ENCODE peak calls at places on chromosomes 12 and 14, in ten cellular contexts. T is SK-N-SH, E is epithelial cell of esophagus, C is lower leg skin, U is ovary, J is breast epithelium, O is tibial artery, A is AG10803, K is body of pancreas, Y is brain microvascular endothelial cell. Z is an unnamed sample.

GRCh38 chr12:70619471-70620152 is 17.6 kb downstream of the PTPRB start:
- DNase-seq in Y (no peak), J (no peak), T (no peak), E (no peak), O (no peak), K (no peak), U (no peak), A (peak), C (no peak), Z (peak)

GRCh38 chr12:91316161-91316759 is 133.6 kb upstream of the DCN start:
- DNase-seq in A (peak), U (no peak), K (no peak), J (no peak), Y (no peak), E (no peak), C (no peak), O (no peak), T (no peak), Z (peak)

GRCh38 chr14:89428556-89429196 is 11.6 kb upstream of the FOXN3 start:
- DNase-seq in Y (no peak), C (no peak), T (no peak), A (peak), E (peak), U (peak), K (no peak), J (peak), O (peak), Z (no peak)

GRCh38 chr12:68001486-68002466 is 12.5 kb downstream of the IFNG-AS1 start:
- DNase-seq in U (no peak), K (no peak), T (no peak), C (no peak), E (peak), A (peak), O (no peak), J (no peak), Y (no peak), Z (peak)

GRCh38 chr14:105187935-105188524 is 6.9 kb upstream of the NUDT14 start:
- DNase-seq in E (no peak), Y (no peak), J (no peak), O (no peak), C (no peak), A (no peak), U (no peak), T (no peak), K (peak), Z (no peak)

GRCh38 chr12:49622501-49623141 is 740 bp upstream of the PRPF40B start:
- DNase-seq in A (peak), U (peak), Y (no peak), K (no peak), E (no peak), J (no peak), O (no peak), C (peak), T (no peak), Z (peak)

GRCh38 chr14:64465208-64465821 is at the start of gene AKAP5:
- DNase-seq in K (peak), T (peak), Y (no peak), J (no peak), O (peak), A (no peak), E (peak), U (peak), C (peak), Z (peak)

GRCh38 chr14:50823051-50823762 is 7.8 kb downstream of the NIN start:
- DNase-seq in K (peak), T (no peak), E (no peak), U (no peak), A (peak), O (no peak), Y (peak), J (no peak), C (no peak), Z (peak)

GRCh38 chr12:70598467-70599194 is 38.6 kb downstream of the PTPRB start:
- DNase-seq in E (no peak), O (no peak), J (no peak), C (no peak), A (no peak), Y (peak), T (peak), U (no peak), K (no peak), Z (no peak)

GRCh38 chr14:87250992-87251391 is 742.0 kb downstream of the GALC start:
- DNase-seq in E (no peak), J (no peak), K (no peak), O (no peak), C (no peak), T (no peak), Y (no peak), U (no peak), A (no peak), Z (no peak)

GRCh38 chr12:3551386-3551785 is 60.4 kb downstream of the PRMT8 start:
- DNase-seq in O (no peak), Y (no peak), T (no peak), E (no peak), C (peak), A (no peak), U (peak), K (no peak), J (no peak), Z (no peak)

GRCh38 chr12:32828120-32828519 is 68.5 kb downstream of the PKP2 start:
- DNase-seq in O (no peak), U (no peak), C (no peak), J (no peak), A (no peak), Y (no peak), T (no peak), K (no peak), E (no peak), Z (no peak)

GRCh38 chr12:117564885-117565284 is 203.5 kb upstream of the NOS1 start:
- DNase-seq in C (no peak), A (no peak), K (no peak), T (no peak), E (no peak), O (no peak), U (no peak), J (no peak), Y (no peak), Z (no peak)

GRCh38 chr14:32224731-32225377 is 21.8 kb upstream of the RNU6-8 start:
- DNase-seq in T (peak), E (peak), U (no peak), A (peak), K (peak), O (peak), J (no peak), Y (peak), C (no peak), Z (peak)

GRCh38 chr12:19398376-19399363 is 40.6 kb upstream of the AEBP2 start:
- DNase-seq in J (no peak), O (no peak), U (no peak), C (peak), Y (no peak), T (no peak), K (no peak), E (no peak), A (peak), Z (no peak)

GRCh38 chr14:21055473-21056117 is 2.0 kb upstream of the RNASE8 start:
- DNase-seq in Y (no peak), O (no peak), K (no peak), J (no peak), E (no peak), A (no peak), U (no peak), T (no peak), C (peak), Z (no peak)

DNA sequence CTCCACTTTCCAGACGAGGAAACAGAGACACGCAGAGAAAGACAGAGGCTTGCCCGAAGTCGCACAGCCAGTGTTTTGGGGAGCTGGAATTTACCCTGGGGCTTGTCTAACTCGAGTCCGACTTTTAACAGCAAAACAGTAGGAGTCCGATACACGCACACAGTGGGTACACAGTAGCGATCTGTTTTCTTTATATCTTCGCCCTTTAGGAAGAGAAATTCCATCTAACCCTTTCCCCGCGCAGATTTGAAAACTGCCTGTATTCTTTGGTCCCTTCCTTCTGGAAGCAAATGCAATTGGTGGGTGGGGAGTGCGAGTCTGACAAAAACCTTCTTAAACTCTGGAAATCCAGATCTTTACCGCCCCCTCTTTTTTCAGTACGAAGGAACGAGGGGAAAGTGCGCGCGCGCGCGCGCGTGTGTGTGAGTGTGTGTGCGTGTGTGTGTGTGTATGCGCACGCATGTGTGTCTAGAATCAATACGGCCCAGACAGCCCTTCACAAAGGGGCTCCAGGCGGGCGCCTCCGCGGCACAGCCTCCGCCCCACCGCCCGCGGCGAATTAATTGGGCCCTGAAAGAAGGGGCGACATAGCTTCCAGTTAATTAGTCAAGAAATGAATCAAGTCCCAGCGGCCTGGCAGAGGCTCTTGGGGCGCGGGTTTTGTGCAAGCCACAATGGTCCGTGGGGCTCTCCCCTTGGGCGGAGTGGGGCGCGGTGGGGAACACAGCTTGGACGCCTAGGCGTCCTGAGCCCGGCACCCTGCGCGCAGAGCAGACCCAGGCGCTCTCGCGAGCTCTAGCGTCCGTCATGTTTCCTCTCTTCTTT is 14.0 kb upstream of the TBX3 start:
- DNase-seq in J (no peak), O (no peak), E (no peak), C (no peak), Y (no peak), K (no peak), U (peak), A (peak), T (no peak), Z (no peak)
- H3K4me3 ChIP-seq in J (peak), O (no peak), E (no peak), C (no peak), Y (peak), K (no peak), U (no peak), A (peak), T (no peak), Z (peak)

DNA sequence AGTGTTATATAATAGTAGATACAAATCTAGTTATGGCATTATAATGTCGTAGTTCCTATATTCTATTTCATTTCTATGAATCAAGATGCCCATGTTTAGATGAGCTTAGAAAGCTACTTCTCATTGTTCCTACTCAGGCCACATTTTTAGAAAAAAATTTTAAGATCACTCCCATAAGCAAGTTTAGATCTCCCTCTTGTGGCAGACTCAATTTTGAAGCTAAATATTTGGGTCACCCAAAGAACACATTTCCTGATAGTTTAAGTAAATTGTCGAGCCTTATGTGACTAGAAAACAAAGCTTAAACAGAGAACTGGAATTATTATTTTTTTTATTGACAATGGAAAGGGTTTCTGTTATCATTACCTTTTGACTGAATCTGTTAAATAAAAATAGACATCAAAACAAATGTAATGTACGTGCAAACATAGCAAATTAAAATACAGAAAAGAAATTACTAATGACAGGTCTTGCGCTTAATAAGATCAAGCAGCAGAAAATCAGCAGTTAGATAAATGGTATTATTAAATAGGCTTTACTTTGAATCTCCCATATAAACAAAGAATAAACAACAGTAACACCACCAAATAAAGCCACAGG is 180.2 kb downstream of the ACSS3 start:
- DNase-seq in J (no peak), C (no peak), Y (peak), O (no peak), E (peak), K (no peak), T (peak), A (peak), U (no peak), Z (peak)
- TF ChIP-seq CTCF in J (no peak), C (no peak), Y (peak), O (peak), E (peak), K (peak), T (peak), A (peak), U (peak), Z (peak)

GRCh38 chr14:22502007-22502406 is 87.0 kb downstream of the DAD1 start:
- DNase-seq in O (no peak), E (peak), T (no peak), J (no peak), U (no peak), A (no peak), K (no peak), Y (no peak), C (no peak), Z (no peak)

GRCh38 chr14:22500525-22500924 is 88.5 kb downstream of the DAD1 start:
- DNase-seq in O (no peak), U (no peak), Y (no peak), A (no peak), E (no peak), K (no peak), J (no peak), C (no peak), T (no peak), Z (no peak)

GRCh38 chr14:22500954-22501353 is 88.1 kb downstream of the DAD1 start:
- DNase-seq in A (no peak), Y (no peak), U (no peak), E (no peak), T (no peak), C (no peak), O (no peak), K (no peak), J (no peak), Z (no peak)

GRCh38 chr14:22505309-22505708 is 83.7 kb downstream of the DAD1 start:
- DNase-seq in T (no peak), E (no peak), U (no peak), C (no peak), A (no peak), Y (no peak), K (no peak), J (no peak), O (no peak), Z (no peak)

DNA sequence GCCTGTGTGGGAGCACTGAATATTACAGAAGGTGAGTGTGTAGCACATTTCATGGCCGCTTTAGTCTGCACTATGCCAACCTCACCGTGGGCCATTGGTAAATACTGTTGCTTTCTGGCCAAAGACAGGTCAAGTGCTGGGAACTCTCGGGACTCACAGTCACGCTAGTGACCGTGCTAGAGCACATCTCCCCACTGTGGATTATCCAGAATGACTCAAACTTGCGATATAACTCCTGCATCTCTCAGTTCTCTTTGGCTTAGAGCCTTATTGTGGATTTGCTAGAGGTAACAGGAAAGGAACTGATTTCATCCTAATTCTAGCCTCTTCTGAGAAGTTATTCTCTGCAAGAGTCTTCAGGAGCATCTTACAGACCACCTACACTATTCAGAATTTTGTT is 86.5 kb downstream of the DAD1 start:
- DNase-seq in Y (no peak), J (no peak), E (no peak), K (no peak), T (no peak), O (no peak), U (no peak), C (no peak), A (no peak), Z (no peak)
- H3K4me3 ChIP-seq in Y (no peak), J (no peak), E (no peak), K (no peak), T (no peak), O (no peak), U (no peak), C (no peak), A (no peak), Z (no peak)

GRCh38 chr14:94748667-94749347 is 21.1 kb downstream of the GSC start:
- DNase-seq in T (peak), J (no peak), A (no peak), O (no peak), K (peak), Y (peak), E (no peak), C (no peak), U (no peak), Z (no peak)
- TF ChIP-seq CTCF in T (peak), J (no peak), A (peak), O (peak), K (peak), Y (peak), E (peak), C (no peak), U (no peak), Z (peak)

GRCh38 chr14:22469541-22470303 is 119.3 kb downstream of the DAD1 start:
- DNase-seq in E (no peak), K (no peak), J (no peak), T (no peak), U (no peak), C (no peak), O (no peak), Y (no peak), A (no peak), Z (no peak)
- H3K4me3 ChIP-seq in E (no peak), K (no peak), J (no peak), T (no peak), U (no peak), C (no peak), O (no peak), Y (no peak), A (no peak), Z (no peak)

GRCh38 chr14:60331201-60332045 is 82.4 kb downstream of the PPM1A start:
- DNase-seq in O (no peak), A (peak), Y (peak), U (peak), C (peak), E (peak), K (peak), J (peak), T (peak), Z (peak)
- TF ChIP-seq CTCF in O (peak), A (peak), Y (peak), U (no peak), C (peak), E (peak), K (peak), J (no peak), T (peak), Z (peak)

DNA sequence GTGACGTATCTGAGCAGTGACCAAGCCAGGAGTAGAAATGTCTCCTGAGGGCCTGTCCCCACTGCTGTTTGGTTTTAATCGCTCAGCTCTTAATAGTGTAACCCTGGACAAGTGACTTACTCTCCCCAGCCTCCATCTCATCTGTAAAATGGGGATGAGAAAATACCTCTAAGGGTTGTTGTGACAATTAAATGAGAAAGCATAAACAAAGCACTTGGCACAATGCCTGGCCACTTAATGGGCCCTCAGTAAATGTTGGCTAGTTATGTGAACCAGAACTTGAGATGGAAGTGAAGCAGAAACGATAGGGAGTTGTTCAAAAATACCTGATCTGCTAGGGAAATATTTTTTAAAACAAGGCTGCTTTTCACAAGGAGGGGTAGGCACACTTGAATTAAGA is 58.2 kb downstream of the HMGA2 start:
- DNase-seq in Y (no peak), O (no peak), U (no peak), T (no peak), E (no peak), J (no peak), K (no peak), C (no peak), A (peak), Z (no peak)
- H3K4me3 ChIP-seq in Y (no peak), O (peak), U (peak), T (no peak), E (no peak), J (peak), K (no peak), C (no peak), A (peak), Z (peak)